ENCODE peak calls at places on chromosomes 16 and 17, in six cellular contexts. R is stomach, Y is body of pancreas, T is right lobe of liver, A is adrenal gland, Z is IMR-90. D is an unnamed sample.

GRCh38 chr17:44004761-44005526 is 522 bp downstream of the NAGS start:
- DNase-seq in R (peak), Y (peak), T (peak), A (peak), Z (no peak), D (no peak)

GRCh38 chr17:68910256-68910705 is 44.9 kb downstream of the ABCA8 start:
- DNase-seq in R (no peak), Y (peak), T (no peak), A (peak), Z (peak), D (peak)

GRCh38 chr17:4520060-4520880 is 21.6 kb downstream of the SPNS2 start:
- DNase-seq in R (no peak), Y (no peak), T (no peak), A (peak), Z (no peak), D (no peak)

GRCh38 chr17:77696720-77697460 is 261.6 kb upstream of the TNRC6C start:
- DNase-seq in R (no peak), Y (no peak), T (no peak), A (no peak), Z (no peak), D (no peak)

GRCh38 chr17:65902831-65903549 is 288.9 kb downstream of the CEP112 start:
- DNase-seq in R (no peak), Y (peak), T (no peak), A (peak), Z (no peak), D (no peak)

GRCh38 chr16:29806096-29806579 is at the start of gene MAZ:
- DNase-seq in R (no peak), Y (no peak), T (no peak), A (peak), Z (peak), D (no peak)

GRCh38 chr17:57283203-57283971 is 27.1 kb downstream of the MSI2 start:
- DNase-seq in R (no peak), Y (no peak), T (no peak), A (no peak), Z (no peak), D (no peak)

GRCh38 chr17:66437466-66438026 is 135.1 kb downstream of the PRKCA start:
- DNase-seq in R (no peak), Y (no peak), T (no peak), A (no peak), Z (no peak), D (no peak)

GRCh38 chr17:4498461-4499397 is at the start of gene SPNS2:
- DNase-seq in R (peak), Y (peak), T (peak), A (no peak), Z (peak), D (peak)

GRCh38 chr17:12667299-12667958 is 1.7 kb downstream of the MYOCD start:
- DNase-seq in R (no peak), Y (peak), T (no peak), A (no peak), Z (peak), D (peak)

GRCh38 chr17:12666718-12667117 is 1.0 kb downstream of the MYOCD start:
- DNase-seq in R (no peak), Y (no peak), T (no peak), A (no peak), Z (no peak), D (no peak)

GRCh38 chr17:12665263-12666210 is at the start of gene MYOCD:
- DNase-seq in R (peak), Y (peak), T (peak), A (no peak), Z (peak), D (peak)

GRCh38 chr17:12664252-12664651 is 1.4 kb upstream of the MYOCD start:
- DNase-seq in R (no peak), Y (no peak), T (no peak), A (no peak), Z (no peak), D (no peak)

GRCh38 chr17:12664894-12665262 is 812 bp upstream of the MYOCD start:
- DNase-seq in R (no peak), Y (no peak), T (no peak), A (no peak), Z (no peak), D (no peak)
- H3K27ac ChIP-seq in R (peak), Y (no peak), T (no peak), A (no peak), Z (peak), D (peak)

DNA sequence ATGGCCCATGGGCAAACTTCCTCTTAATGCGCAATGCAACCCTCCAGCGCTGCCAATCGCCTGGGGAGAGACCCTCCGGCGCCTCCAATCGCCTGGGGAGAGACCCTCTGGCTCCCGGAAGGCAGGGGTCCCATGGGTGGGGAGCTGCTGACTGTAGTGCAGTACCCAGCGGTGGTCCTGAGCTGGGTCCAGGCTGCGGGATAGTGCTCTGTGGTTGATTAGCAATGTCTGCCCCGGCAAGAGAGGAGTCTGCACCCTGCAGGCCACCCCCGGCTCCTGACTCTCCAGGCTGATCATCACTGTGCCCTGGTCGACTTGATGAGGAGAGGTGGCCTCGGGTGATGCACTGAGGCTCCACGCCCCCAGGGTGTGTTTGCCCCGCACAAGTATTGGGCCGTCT is 44.6 kb upstream of the ZNF469 start:
- DNase-seq in R (no peak), Y (no peak), T (no peak), A (no peak), Z (no peak), D (peak)
- TF ChIP-seq CTCF in R (no peak), Y (no peak), T (no peak), A (no peak), Z (no peak), D (no peak)

GRCh38 chr17:7262192-7263070 is at the start of gene CLDN7:
- DNase-seq in R (peak), Y (peak), T (peak), A (no peak), Z (no peak), D (no peak)
- TF ChIP-seq POLR2A in R (no peak), Y (peak), T (peak), A (no peak), Z (no peak), D (no peak)

GRCh38 chr16:12009462-12009861 is 32.9 kb downstream of the SNX29 start:
- DNase-seq in R (no peak), Y (no peak), T (no peak), A (no peak), Z (no peak), D (no peak)

GRCh38 chr16:12006637-12007036 is 30.1 kb downstream of the SNX29 start:
- DNase-seq in R (no peak), Y (no peak), T (no peak), A (no peak), Z (no peak), D (no peak)

GRCh38 chr16:12009922-12010321 is 33.4 kb downstream of the SNX29 start:
- DNase-seq in R (no peak), Y (no peak), T (no peak), A (no peak), Z (no peak), D (no peak)

GRCh38 chr16:12011565-12011964 is 35.0 kb downstream of the SNX29 start:
- DNase-seq in R (no peak), Y (no peak), T (no peak), A (no peak), Z (no peak), D (no peak)

GRCh38 chr16:12010388-12011251 is 34.1 kb downstream of the SNX29 start:
- DNase-seq in R (no peak), Y (no peak), T (no peak), A (no peak), Z (no peak), D (no peak)
- H3K27ac ChIP-seq in R (peak), Y (no peak), T (peak), A (no peak), Z (no peak), D (no peak)

GRCh38 chr16:10165643-10166042 is 16.6 kb downstream of the GRIN2A start:
- DNase-seq in R (no peak), Y (no peak), T (no peak), A (no peak), Z (no peak), D (no peak)
- TF ChIP-seq CTCF in R (no peak), Y (no peak), T (no peak), A (no peak), Z (no peak), D (no peak)

DNA sequence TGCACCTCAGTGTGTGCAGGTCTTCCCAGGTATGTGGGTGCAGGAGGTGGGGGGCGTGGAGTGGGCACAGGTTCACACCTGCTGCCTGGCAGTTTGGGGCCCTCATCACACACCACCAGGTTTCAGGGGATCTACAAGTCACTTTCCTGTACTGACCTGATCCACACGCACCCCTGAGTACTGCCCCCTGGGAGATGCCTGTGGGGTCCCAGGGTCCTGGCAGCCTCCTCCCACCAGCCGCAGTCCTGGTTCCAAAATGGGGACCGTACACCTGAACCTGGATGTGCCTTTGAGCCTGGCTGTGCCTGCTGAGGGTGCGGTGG is 25.9 kb downstream of the RNF213 start:
- DNase-seq in R (no peak), Y (no peak), T (no peak), A (no peak), Z (no peak), D (no peak)
- TF ChIP-seq POLR2A in R (no peak), Y (no peak), T (no peak), A (no peak), Z (no peak), D (no peak)

GRCh38 chr17:50904522-50905459 is 38.6 kb upstream of the TOB1 start:
- DNase-seq in R (peak), Y (peak), T (peak), A (no peak), Z (no peak), D (peak)

GRCh38 chr17:50905460-50905803 is 39.3 kb upstream of the TOB1 start:
- DNase-seq in R (peak), Y (peak), T (peak), A (no peak), Z (no peak), D (no peak)

GRCh38 chr17:50903604-50904521 is 37.7 kb upstream of the TOB1 start:
- DNase-seq in R (no peak), Y (no peak), T (no peak), A (no peak), Z (peak), D (no peak)

GRCh38 chr17:50900383-50900892 is 34.3 kb upstream of the TOB1 start:
- DNase-seq in R (no peak), Y (no peak), T (no peak), A (no peak), Z (no peak), D (no peak)

DNA sequence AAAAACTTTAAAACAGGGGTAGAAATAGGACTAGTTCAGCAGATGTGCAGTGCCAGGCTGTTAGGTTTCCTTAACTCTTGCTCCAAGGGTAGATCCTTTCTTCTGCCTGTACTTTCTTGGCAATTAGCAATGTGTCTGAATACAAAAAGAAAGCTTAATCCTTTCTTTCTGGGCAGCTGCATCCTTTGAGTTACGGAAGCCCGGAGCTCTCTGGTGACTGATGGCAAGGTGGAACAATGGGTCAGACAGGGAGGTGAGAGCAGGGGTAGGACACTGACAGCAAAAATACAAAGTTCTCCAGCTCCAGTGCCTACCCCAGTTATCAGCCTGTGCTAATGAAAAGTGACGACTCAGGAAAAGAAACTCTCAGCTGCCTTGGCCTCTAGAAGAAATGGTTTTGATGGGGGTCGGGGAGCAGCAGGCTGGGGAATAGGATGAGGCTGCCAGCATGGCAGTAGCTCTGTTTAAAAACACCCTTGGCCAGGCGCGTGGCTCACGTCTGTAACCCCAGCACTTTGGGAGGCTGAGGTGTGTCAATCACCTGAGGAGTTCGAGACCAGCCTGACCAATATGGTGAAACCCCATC is 36.7 kb upstream of the TOB1 start:
- DNase-seq in R (no peak), Y (no peak), T (no peak), A (no peak), Z (no peak), D (no peak)
- H3K27ac ChIP-seq in R (peak), Y (peak), T (no peak), A (no peak), Z (no peak), D (no peak)